ENCODE peak calls at places on chromosome 12, in five cellular contexts. L, N, Z, P and R are unnamed samples.

GRCh38 chr12:43551971-43552559 is at the start of gene ADAMTS20:
- DNase-seq in L (no peak), N (no peak), Z (peak), P (peak), R (peak)

GRCh38 chr12:45235087-45236025 is 19.5 kb downstream of the ANO6 start:
- DNase-seq in L (peak), N (peak), Z (peak), P (no peak), R (peak)

GRCh38 chr12:104360988-104361707 is 57.6 kb downstream of the EID3 start:
- DNase-seq in L (no peak), N (no peak), Z (no peak), P (no peak), R (peak)

GRCh38 chr12:97745406-97746101 is 282.9 kb downstream of the RMST start:
- DNase-seq in L (peak), N (no peak), Z (no peak), P (no peak), R (no peak)

GRCh38 chr12:54475542-54475941 is 2.1 kb upstream of the GTSF1 start:
- DNase-seq in L (peak), N (no peak), Z (peak), P (no peak), R (peak)

GRCh38 chr12:7047318-7047717 is 13.2 kb upstream of the C1S start:
- DNase-seq in L (no peak), N (no peak), Z (no peak), P (no peak), R (no peak)

GRCh38 chr12:49121047-49121696 is 10.0 kb downstream of the TUBA1B start:
- DNase-seq in L (no peak), N (peak), Z (peak), P (peak), R (peak)

GRCh38 chr12:47753021-47754001 is 5.4 kb downstream of the RAPGEF3 start:
- DNase-seq in L (no peak), N (no peak), Z (no peak), P (peak), R (no peak)

GRCh38 chr12:50014342-50014741 is 11.0 kb downstream of the RACGAP1 start:
- DNase-seq in L (no peak), N (no peak), Z (no peak), P (no peak), R (no peak)

GRCh38 chr12:19482551-19483109 is 43.3 kb downstream of the AEBP2 start:
- DNase-seq in L (no peak), N (no peak), Z (no peak), P (peak), R (peak)

GRCh38 chr12:55060470-55060869 is 40.7 kb downstream of the NEUROD4 start:
- DNase-seq in L (no peak), N (no peak), Z (no peak), P (no peak), R (no peak)

GRCh38 chr12:57377103-57377840 is 53.6 kb downstream of the R3HDM2 start:
- DNase-seq in L (no peak), N (no peak), Z (no peak), P (no peak), R (no peak)

GRCh38 chr12:124028560-124028935 is 55.5 kb downstream of the ZNF664 start:
- DNase-seq in L (no peak), N (no peak), Z (no peak), P (no peak), R (no peak)

GRCh38 chr12:3658327-3659163 is 94.4 kb downstream of the CRACR2A start:
- DNase-seq in L (no peak), N (no peak), Z (no peak), P (no peak), R (peak)

GRCh38 chr12:40647651-40648050 is 44.6 kb upstream of the CNTN1 start:
- DNase-seq in L (no peak), N (peak), Z (no peak), P (no peak), R (no peak)

GRCh38 chr12:78457951-78458350 is 406.6 kb upstream of the SYT1 start:
- DNase-seq in L (no peak), N (no peak), Z (peak), P (no peak), R (peak)

GRCh38 chr12:93530358-93530757 is 42.1 kb upstream of the SOCS2 start:
- DNase-seq in L (no peak), N (no peak), Z (no peak), P (no peak), R (peak)

GRCh38 chr12:79058342-79058741 is 193.8 kb downstream of the SYT1 start:
- DNase-seq in L (no peak), N (peak), Z (peak), P (no peak), R (peak)

GRCh38 chr12:69239922-69240624 is 704 bp downstream of the CPSF6 start:
- DNase-seq in L (no peak), N (peak), Z (peak), P (peak), R (peak)

GRCh38 chr12:39931857-39932256 is 174.0 kb downstream of the SLC2A13 start:
- DNase-seq in L (no peak), N (no peak), Z (no peak), P (no peak), R (peak)

GRCh38 chr12:65605019-65605418 is 219.3 kb upstream of the HMGA2 start:
- DNase-seq in L (no peak), N (no peak), Z (peak), P (no peak), R (peak)

GRCh38 chr12:2168808-2169207 is 116.0 kb downstream of the CACNA1C start:
- DNase-seq in L (peak), N (no peak), Z (no peak), P (no peak), R (peak)

GRCh38 chr12:45322810-45323209 is 106.9 kb downstream of the ANO6 start:
- DNase-seq in L (no peak), N (no peak), Z (no peak), P (no peak), R (no peak)

GRCh38 chr12:52849511-52849910 is 717 bp upstream of the KRT78 start:
- DNase-seq in L (no peak), N (no peak), Z (no peak), P (no peak), R (no peak)

GRCh38 chr12:5329118-5329517 is 102.8 kb upstream of the NTF3 start:
- DNase-seq in L (no peak), N (no peak), Z (no peak), P (no peak), R (no peak)

GRCh38 chr12:56017181-56017580 is 3.7 kb upstream of the IKZF4 start:
- DNase-seq in L (no peak), N (no peak), Z (no peak), P (no peak), R (no peak)

GRCh38 chr12:89247962-89248361 is 104.3 kb downstream of the DUSP6 start:
- DNase-seq in L (no peak), N (no peak), Z (no peak), P (peak), R (no peak)

GRCh38 chr12:53120685-53121525 is 17.6 kb downstream of the SOAT2 start:
- DNase-seq in L (no peak), N (no peak), Z (no peak), P (no peak), R (no peak)

GRCh38 chr12:119669744-119670472 is 2.0 kb downstream of the PRKAB1 start:
- DNase-seq in L (peak), N (no peak), Z (no peak), P (no peak), R (peak)

GRCh38 chr12:74646831-74647230 is 109.2 kb downstream of the ATXN7L3B start:
- DNase-seq in L (no peak), N (no peak), Z (peak), P (no peak), R (peak)

GRCh38 chr12:8050600-8051250 is 15.4 kb downstream of the C3AR1 start:
- DNase-seq in L (no peak), N (no peak), Z (no peak), P (no peak), R (no peak)

GRCh38 chr12:95548539-95549391 is 2.5 kb downstream of the USP44 start:
- DNase-seq in L (no peak), N (peak), Z (no peak), P (peak), R (no peak)

GRCh38 chr12:49652921-49653520 is 29.7 kb downstream of the PRPF40B start:
- DNase-seq in L (no peak), N (no peak), Z (no peak), P (no peak), R (no peak)

GRCh38 chr12:121202407-121203355 is 7.2 kb upstream of the P2RX4 start:
- DNase-seq in L (no peak), N (no peak), Z (no peak), P (peak), R (no peak)

GRCh38 chr12:39476894-39477293 is 34.0 kb upstream of the KIF21A start:
- DNase-seq in L (no peak), N (no peak), Z (no peak), P (no peak), R (no peak)

GRCh38 chr12:43044241-43044640 is 454.7 kb upstream of the PRICKLE1 start:
- DNase-seq in L (no peak), N (no peak), Z (no peak), P (no peak), R (peak)

GRCh38 chr12:112728909-112729308 is 62.6 kb upstream of the RPH3A start:
- DNase-seq in L (no peak), N (no peak), Z (no peak), P (no peak), R (no peak)
- TF ChIP-seq CTCF in L (no peak), N (no peak), Z (no peak), P (no peak), R (no peak)

DNA sequence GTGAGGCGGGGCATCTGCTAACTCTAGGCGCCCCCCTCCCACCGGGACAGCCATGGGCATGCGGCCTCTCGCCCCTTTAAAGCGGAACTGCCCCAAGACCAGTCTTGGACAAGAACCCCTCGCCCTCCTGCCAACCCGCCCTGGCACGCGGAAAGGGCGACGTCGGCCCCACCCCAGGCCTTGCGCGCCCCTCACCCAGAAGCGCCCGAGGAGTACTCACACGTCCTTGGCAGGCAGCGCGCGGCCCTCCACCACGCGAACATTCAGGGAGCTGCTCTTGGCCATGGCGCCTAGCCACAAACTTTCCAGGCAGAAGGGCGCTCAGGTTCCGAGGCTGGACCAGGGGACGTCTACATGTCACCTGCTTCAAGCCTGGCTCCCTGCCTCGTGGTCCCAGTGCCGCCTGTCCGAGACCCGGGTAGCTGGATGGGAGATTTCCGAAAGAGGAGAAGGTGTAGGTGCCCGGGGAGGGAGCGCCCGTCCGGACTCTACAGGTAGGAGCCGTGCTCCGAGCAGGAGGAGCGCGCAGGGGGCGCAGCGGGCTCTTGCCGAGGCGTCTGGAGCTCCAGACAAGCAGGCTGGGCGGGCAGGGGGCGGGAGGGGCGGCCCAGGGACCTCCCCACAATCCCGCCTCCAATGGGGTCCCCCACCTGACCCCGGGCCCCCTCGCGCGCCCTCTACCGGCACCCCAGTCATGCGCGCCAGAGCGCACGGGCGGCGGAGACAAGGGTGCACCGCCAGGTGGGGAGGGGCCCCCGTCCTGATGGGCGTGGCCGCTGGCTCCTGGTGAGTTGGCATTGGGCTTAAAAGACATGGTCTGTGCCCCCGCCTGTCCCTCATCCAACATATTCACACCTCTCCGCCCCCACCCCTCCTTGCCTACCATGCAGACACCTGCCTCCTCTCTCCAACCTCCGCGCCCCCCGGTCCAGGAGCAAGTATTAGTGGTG is at the start of gene RASAL1:
- DNase-seq in L (no peak), N (peak), Z (no peak), P (peak), R (no peak)
- H3K4me3 ChIP-seq in L (peak), N (peak), Z (no peak), P (no peak), R (no peak)

DNA sequence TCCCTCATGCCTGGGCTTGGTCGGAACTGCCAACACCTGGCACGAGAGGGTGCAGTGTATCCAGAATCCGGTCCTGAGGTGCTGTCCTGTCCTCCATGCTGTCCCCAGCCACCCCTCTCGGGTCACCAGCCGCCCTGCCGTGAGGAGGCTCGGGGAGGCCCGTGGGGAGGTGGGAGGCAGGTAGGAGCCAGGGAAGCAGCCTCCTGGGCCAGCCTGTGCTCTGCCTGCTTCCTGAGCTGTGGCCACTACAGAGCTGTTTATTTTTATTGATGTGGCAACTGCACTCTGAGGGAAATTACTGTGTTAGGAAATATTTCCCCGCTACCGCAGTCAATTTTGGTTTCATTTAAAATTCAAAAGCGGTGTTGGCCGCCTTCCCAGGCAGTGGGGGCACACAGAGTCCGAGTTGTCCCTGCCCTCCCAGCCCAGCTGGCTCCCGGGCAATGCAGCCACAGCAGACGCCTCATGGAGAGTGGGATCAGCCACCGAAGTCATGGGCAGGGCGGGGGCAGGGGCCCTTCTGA is 18.3 kb downstream of the NOC4L start:
- DNase-seq in L (peak), N (no peak), Z (peak), P (peak), R (peak)
- TF ChIP-seq CTCF in L (no peak), N (no peak), Z (no peak), P (no peak), R (no peak)

GRCh38 chr12:10716277-10716676 is 6.8 kb downstream of the YBX3 start:
- DNase-seq in L (no peak), N (no peak), Z (no peak), P (no peak), R (no peak)
- H3K4me3 ChIP-seq in L (peak), N (no peak), Z (no peak), P (no peak), R (peak)

GRCh38 chr12:114164354-114164753 is 198.2 kb upstream of the RBM19 start:
- DNase-seq in L (no peak), N (no peak), Z (no peak), P (no peak), R (no peak)

GRCh38 chr12:114168061-114168460 is 201.9 kb upstream of the RBM19 start:
- DNase-seq in L (no peak), N (no peak), Z (peak), P (no peak), R (no peak)

GRCh38 chr12:114167431-114167830 is 201.3 kb upstream of the RBM19 start:
- DNase-seq in L (no peak), N (no peak), Z (peak), P (no peak), R (no peak)

GRCh38 chr12:114165921-114166320 is 199.8 kb upstream of the RBM19 start:
- DNase-seq in L (no peak), N (no peak), Z (no peak), P (no peak), R (no peak)

GRCh38 chr12:114166360-114166759 is 200.2 kb upstream of the RBM19 start:
- DNase-seq in L (no peak), N (peak), Z (peak), P (peak), R (no peak)
- TF ChIP-seq CTCF in L (peak), N (peak), Z (peak), P (peak), R (no peak)

GRCh38 chr12:113466770-113467153 is 4.9 kb downstream of the LHX5 start:
- DNase-seq in L (no peak), N (no peak), Z (no peak), P (no peak), R (no peak)

GRCh38 chr12:113465808-113466769 is 5.6 kb downstream of the LHX5 start:
- DNase-seq in L (no peak), N (no peak), Z (no peak), P (peak), R (no peak)

GRCh38 chr12:113467514-113468364 is 3.9 kb downstream of the LHX5 start:
- DNase-seq in L (no peak), N (no peak), Z (no peak), P (peak), R (no peak)

GRCh38 chr12:113468365-113469223 is 3.1 kb downstream of the LHX5 start:
- DNase-seq in L (no peak), N (no peak), Z (no peak), P (peak), R (no peak)

GRCh38 chr12:113467154-113467513 is 4.5 kb downstream of the LHX5 start:
- DNase-seq in L (no peak), N (no peak), Z (no peak), P (peak), R (no peak)
- H3K4me3 ChIP-seq in L (peak), N (no peak), Z (peak), P (peak), R (peak)